ENCODE peak calls at places on chromosomes 4 and X, in nine cellular contexts. One of them, this sample, is unnamed.

GRCh38 chrX:38627683-38628082 is 66.3 kb downstream of the TSPAN7 start:
- DNase-seq in AG04450: no peak
- DNase-seq in CD4-positive, alpha-beta T cell: no peak
- DNase-seq in CD8-positive, alpha-beta T cell: no peak
- DNase-seq in NCI-H446: no peak
- DNase-seq in SW480: peak; percentile 53
- DNase-seq in posterior cingulate gyrus: no peak
- DNase-seq in Ammon's horn: no peak
- DNase-seq in activated CD4-positive, alpha-beta T cell treated with anti-CD3 and anti-CD28 coated beads, Interleukin-2, amount 50 U/mL, for 1 hour: no peak
- DNase-seq in this sample: peak; percentile 48

GRCh38 chr4:177228599-177228998 is 81.1 kb upstream of the NEIL3 start:
- DNase-seq in AG04450: no peak
- DNase-seq in CD4-positive, alpha-beta T cell: no peak
- DNase-seq in CD8-positive, alpha-beta T cell: no peak
- DNase-seq in NCI-H446: no peak
- DNase-seq in SW480: no peak
- DNase-seq in posterior cingulate gyrus: no peak
- DNase-seq in Ammon's horn: no peak
- DNase-seq in activated CD4-positive, alpha-beta T cell treated with anti-CD3 and anti-CD28 coated beads, Interleukin-2, amount 50 U/mL, for 1 hour: no peak
- DNase-seq in this sample: no peak

GRCh38 chr4:76883147-76883546 is 14.8 kb downstream of the SOWAHB start:
- DNase-seq in AG04450: no peak
- DNase-seq in CD4-positive, alpha-beta T cell: no peak
- DNase-seq in CD8-positive, alpha-beta T cell: no peak
- DNase-seq in NCI-H446: no peak
- DNase-seq in SW480: no peak
- DNase-seq in posterior cingulate gyrus: no peak
- DNase-seq in Ammon's horn: no peak
- DNase-seq in activated CD4-positive, alpha-beta T cell treated with anti-CD3 and anti-CD28 coated beads, Interleukin-2, amount 50 U/mL, for 1 hour: no peak
- DNase-seq in this sample: no peak

GRCh38 chrX:1546601-1547275 is 9.8 kb upstream of the P2RY8 start:
- DNase-seq in AG04450: no peak
- DNase-seq in CD4-positive, alpha-beta T cell: no peak
- DNase-seq in CD8-positive, alpha-beta T cell: no peak
- DNase-seq in NCI-H446: no peak
- DNase-seq in SW480: no peak
- DNase-seq in posterior cingulate gyrus: peak; percentile 54
- DNase-seq in Ammon's horn: no peak
- DNase-seq in activated CD4-positive, alpha-beta T cell treated with anti-CD3 and anti-CD28 coated beads, Interleukin-2, amount 50 U/mL, for 1 hour: no peak
- DNase-seq in this sample: no peak

GRCh38 chr4:170581969-170582368 is 492.2 kb upstream of the AADAT start:
- DNase-seq in AG04450: no peak
- DNase-seq in CD4-positive, alpha-beta T cell: no peak
- DNase-seq in CD8-positive, alpha-beta T cell: no peak
- DNase-seq in NCI-H446: no peak
- DNase-seq in SW480: no peak
- DNase-seq in posterior cingulate gyrus: no peak
- DNase-seq in Ammon's horn: no peak
- DNase-seq in activated CD4-positive, alpha-beta T cell treated with anti-CD3 and anti-CD28 coated beads, Interleukin-2, amount 50 U/mL, for 1 hour: no peak
- DNase-seq in this sample: no peak

GRCh38 chr4:168960716-168961115 is 49.3 kb downstream of the CBR4 start:
- DNase-seq in AG04450: no peak
- DNase-seq in CD4-positive, alpha-beta T cell: no peak
- DNase-seq in CD8-positive, alpha-beta T cell: no peak
- DNase-seq in NCI-H446: no peak
- DNase-seq in SW480: no peak
- DNase-seq in posterior cingulate gyrus: no peak
- DNase-seq in Ammon's horn: no peak
- DNase-seq in activated CD4-positive, alpha-beta T cell treated with anti-CD3 and anti-CD28 coated beads, Interleukin-2, amount 50 U/mL, for 1 hour: no peak
- DNase-seq in this sample: no peak

GRCh38 chr4:170682511-170682910 is 592.8 kb upstream of the AADAT start:
- DNase-seq in AG04450: no peak
- DNase-seq in CD4-positive, alpha-beta T cell: no peak
- DNase-seq in CD8-positive, alpha-beta T cell: no peak
- DNase-seq in NCI-H446: no peak
- DNase-seq in SW480: no peak
- DNase-seq in posterior cingulate gyrus: no peak
- DNase-seq in Ammon's horn: no peak
- DNase-seq in activated CD4-positive, alpha-beta T cell treated with anti-CD3 and anti-CD28 coated beads, Interleukin-2, amount 50 U/mL, for 1 hour: no peak
- DNase-seq in this sample: no peak

GRCh38 chrX:83916525-83916924 is 55.6 kb downstream of the CYLC1 start:
- DNase-seq in AG04450: no peak
- DNase-seq in CD4-positive, alpha-beta T cell: no peak
- DNase-seq in CD8-positive, alpha-beta T cell: no peak
- DNase-seq in NCI-H446: no peak
- DNase-seq in SW480: no peak
- DNase-seq in posterior cingulate gyrus: no peak
- DNase-seq in Ammon's horn: no peak
- DNase-seq in activated CD4-positive, alpha-beta T cell treated with anti-CD3 and anti-CD28 coated beads, Interleukin-2, amount 50 U/mL, for 1 hour: no peak
- DNase-seq in this sample: peak; percentile 0

GRCh38 chrX:155993421-155993820 is 4.1 kb upstream of the IL9R start:
- DNase-seq in AG04450: no peak
- DNase-seq in CD4-positive, alpha-beta T cell: no peak
- DNase-seq in CD8-positive, alpha-beta T cell: no peak
- DNase-seq in NCI-H446: no peak
- DNase-seq in SW480: no peak
- DNase-seq in posterior cingulate gyrus: no peak
- DNase-seq in Ammon's horn: no peak
- DNase-seq in activated CD4-positive, alpha-beta T cell treated with anti-CD3 and anti-CD28 coated beads, Interleukin-2, amount 50 U/mL, for 1 hour: no peak
- DNase-seq in this sample: peak; percentile 35

GRCh38 chr4:117093581-117093980 is 8.2 kb upstream of the TRAM1L1 start:
- DNase-seq in AG04450: no peak
- DNase-seq in CD4-positive, alpha-beta T cell: no peak
- DNase-seq in CD8-positive, alpha-beta T cell: no peak
- DNase-seq in NCI-H446: no peak
- DNase-seq in SW480: no peak
- DNase-seq in posterior cingulate gyrus: no peak
- DNase-seq in Ammon's horn: no peak
- DNase-seq in activated CD4-positive, alpha-beta T cell treated with anti-CD3 and anti-CD28 coated beads, Interleukin-2, amount 50 U/mL, for 1 hour: no peak
- DNase-seq in this sample: no peak

GRCh38 chr4:2799971-2800690 is 7.2 kb downstream of the SH3BP2 start:
- DNase-seq in AG04450: no peak
- DNase-seq in CD4-positive, alpha-beta T cell: no peak
- DNase-seq in CD8-positive, alpha-beta T cell: no peak
- DNase-seq in NCI-H446: no peak
- DNase-seq in SW480: peak; percentile 29
- DNase-seq in posterior cingulate gyrus: peak; percentile 79
- DNase-seq in Ammon's horn: no peak
- DNase-seq in activated CD4-positive, alpha-beta T cell treated with anti-CD3 and anti-CD28 coated beads, Interleukin-2, amount 50 U/mL, for 1 hour: no peak
- DNase-seq in this sample: no peak

GRCh38 chrX:40773809-40774208 is 38.5 kb upstream of the MED14 start:
- DNase-seq in AG04450: no peak
- DNase-seq in CD4-positive, alpha-beta T cell: no peak
- DNase-seq in CD8-positive, alpha-beta T cell: no peak
- DNase-seq in NCI-H446: no peak
- DNase-seq in SW480: no peak
- DNase-seq in posterior cingulate gyrus: no peak
- DNase-seq in Ammon's horn: no peak
- DNase-seq in activated CD4-positive, alpha-beta T cell treated with anti-CD3 and anti-CD28 coated beads, Interleukin-2, amount 50 U/mL, for 1 hour: no peak
- DNase-seq in this sample: no peak

GRCh38 chrX:24395775-24396174 is 35.3 kb downstream of the SUPT20HL1 start:
- DNase-seq in AG04450: peak; percentile 47
- DNase-seq in CD4-positive, alpha-beta T cell: peak; percentile 25
- DNase-seq in CD8-positive, alpha-beta T cell: no peak
- DNase-seq in NCI-H446: peak; percentile 24
- DNase-seq in SW480: peak; percentile 79
- DNase-seq in posterior cingulate gyrus: no peak
- DNase-seq in Ammon's horn: peak; percentile 80
- DNase-seq in activated CD4-positive, alpha-beta T cell treated with anti-CD3 and anti-CD28 coated beads, Interleukin-2, amount 50 U/mL, for 1 hour: peak; percentile 18
- DNase-seq in this sample: peak; percentile 69

GRCh38 chrX:153882557-153882956 is 3.4 kb downstream of the L1CAM start:
- DNase-seq in AG04450: no peak
- DNase-seq in CD4-positive, alpha-beta T cell: no peak
- DNase-seq in CD8-positive, alpha-beta T cell: no peak
- DNase-seq in NCI-H446: no peak
- DNase-seq in SW480: no peak
- DNase-seq in posterior cingulate gyrus: no peak
- DNase-seq in Ammon's horn: no peak
- DNase-seq in activated CD4-positive, alpha-beta T cell treated with anti-CD3 and anti-CD28 coated beads, Interleukin-2, amount 50 U/mL, for 1 hour: no peak
- DNase-seq in this sample: no peak

GRCh38 chrX:53729756-53730155 is 43.2 kb upstream of the HUWE1 start:
- DNase-seq in AG04450: no peak
- DNase-seq in CD4-positive, alpha-beta T cell: no peak
- DNase-seq in CD8-positive, alpha-beta T cell: no peak
- DNase-seq in NCI-H446: no peak
- DNase-seq in SW480: no peak
- DNase-seq in posterior cingulate gyrus: no peak
- DNase-seq in Ammon's horn: no peak
- DNase-seq in activated CD4-positive, alpha-beta T cell treated with anti-CD3 and anti-CD28 coated beads, Interleukin-2, amount 50 U/mL, for 1 hour: no peak
- DNase-seq in this sample: no peak

GRCh38 chr4:161061046-161061445 is 1102.8 kb downstream of the FSTL5 start:
- DNase-seq in AG04450: no peak
- DNase-seq in CD4-positive, alpha-beta T cell: no peak
- DNase-seq in CD8-positive, alpha-beta T cell: no peak
- DNase-seq in NCI-H446: no peak
- DNase-seq in SW480: no peak
- DNase-seq in posterior cingulate gyrus: no peak
- DNase-seq in Ammon's horn: no peak
- DNase-seq in activated CD4-positive, alpha-beta T cell treated with anti-CD3 and anti-CD28 coated beads, Interleukin-2, amount 50 U/mL, for 1 hour: no peak
- DNase-seq in this sample: no peak

GRCh38 chr4:40858946-40859345 is 109.2 kb downstream of the NSUN7 start:
- DNase-seq in AG04450: no peak
- DNase-seq in CD4-positive, alpha-beta T cell: no peak
- DNase-seq in CD8-positive, alpha-beta T cell: no peak
- DNase-seq in NCI-H446: no peak
- DNase-seq in SW480: no peak
- DNase-seq in posterior cingulate gyrus: no peak
- DNase-seq in Ammon's horn: no peak
- DNase-seq in activated CD4-positive, alpha-beta T cell treated with anti-CD3 and anti-CD28 coated beads, Interleukin-2, amount 50 U/mL, for 1 hour: no peak
- DNase-seq in this sample: no peak

GRCh38 chr4:3045500-3045850 is 28.9 kb downstream of the HTT-AS start:
- DNase-seq in AG04450: no peak
- DNase-seq in CD4-positive, alpha-beta T cell: peak; percentile 66
- DNase-seq in CD8-positive, alpha-beta T cell: peak; percentile 59
- DNase-seq in NCI-H446: no peak
- DNase-seq in SW480: peak; percentile 49
- DNase-seq in posterior cingulate gyrus: peak; percentile 90
- DNase-seq in Ammon's horn: peak; percentile 51
- DNase-seq in activated CD4-positive, alpha-beta T cell treated with anti-CD3 and anti-CD28 coated beads, Interleukin-2, amount 50 U/mL, for 1 hour: peak; percentile 58
- DNase-seq in this sample: peak; percentile 72

GRCh38 chrX:135421932-135422809 is at the start of gene SMIM10L2A:
- DNase-seq in AG04450: no peak
- DNase-seq in CD4-positive, alpha-beta T cell: no peak
- DNase-seq in CD8-positive, alpha-beta T cell: no peak
- DNase-seq in NCI-H446: no peak
- DNase-seq in SW480: peak; percentile 7
- DNase-seq in posterior cingulate gyrus: peak; percentile 70
- DNase-seq in Ammon's horn: no peak
- DNase-seq in activated CD4-positive, alpha-beta T cell treated with anti-CD3 and anti-CD28 coated beads, Interleukin-2, amount 50 U/mL, for 1 hour: no peak
- DNase-seq in this sample: no peak

GRCh38 chr4:178941975-178942374 is 1499.7 kb upstream of the AGA start:
- DNase-seq in AG04450: no peak
- DNase-seq in CD4-positive, alpha-beta T cell: no peak
- DNase-seq in CD8-positive, alpha-beta T cell: no peak
- DNase-seq in NCI-H446: no peak
- DNase-seq in SW480: no peak
- DNase-seq in posterior cingulate gyrus: no peak
- DNase-seq in Ammon's horn: no peak
- DNase-seq in activated CD4-positive, alpha-beta T cell treated with anti-CD3 and anti-CD28 coated beads, Interleukin-2, amount 50 U/mL, for 1 hour: no peak
- DNase-seq in this sample: no peak

GRCh38 chr4:2798399-2799301 is 5.8 kb downstream of the SH3BP2 start:
- DNase-seq in AG04450: no peak
- DNase-seq in CD4-positive, alpha-beta T cell: peak; percentile 38
- DNase-seq in CD8-positive, alpha-beta T cell: no peak
- DNase-seq in NCI-H446: no peak
- DNase-seq in SW480: peak; percentile 63
- DNase-seq in posterior cingulate gyrus: peak; percentile 87
- DNase-seq in Ammon's horn: peak; percentile 68
- DNase-seq in activated CD4-positive, alpha-beta T cell treated with anti-CD3 and anti-CD28 coated beads, Interleukin-2, amount 50 U/mL, for 1 hour: no peak
- DNase-seq in this sample: peak; percentile 86

GRCh38 chr4:82801910-82802521 is 3.4 kb upstream of the SCD5 start:
- DNase-seq in AG04450: no peak
- DNase-seq in CD4-positive, alpha-beta T cell: no peak
- DNase-seq in CD8-positive, alpha-beta T cell: no peak
- DNase-seq in NCI-H446: no peak
- DNase-seq in SW480: no peak
- DNase-seq in posterior cingulate gyrus: no peak
- DNase-seq in Ammon's horn: no peak
- DNase-seq in activated CD4-positive, alpha-beta T cell treated with anti-CD3 and anti-CD28 coated beads, Interleukin-2, amount 50 U/mL, for 1 hour: no peak
- DNase-seq in this sample: peak; percentile 54

GRCh38 chr4:4430492-4431195 is 43.7 kb downstream of the NSG1 start:
- DNase-seq in AG04450: peak; percentile 49
- DNase-seq in CD4-positive, alpha-beta T cell: peak; percentile 41
- DNase-seq in CD8-positive, alpha-beta T cell: peak; percentile 32
- DNase-seq in NCI-H446: no peak
- DNase-seq in SW480: peak; percentile 83
- DNase-seq in posterior cingulate gyrus: no peak
- DNase-seq in Ammon's horn: peak; percentile 60
- DNase-seq in activated CD4-positive, alpha-beta T cell treated with anti-CD3 and anti-CD28 coated beads, Interleukin-2, amount 50 U/mL, for 1 hour: peak; percentile 55
- DNase-seq in this sample: peak; percentile 27

GRCh38 chr4:111263836-111264235 is 641.0 kb upstream of the PITX2 start:
- DNase-seq in AG04450: no peak
- DNase-seq in CD4-positive, alpha-beta T cell: no peak
- DNase-seq in CD8-positive, alpha-beta T cell: no peak
- DNase-seq in NCI-H446: no peak
- DNase-seq in SW480: no peak
- DNase-seq in posterior cingulate gyrus: peak; percentile 24
- DNase-seq in Ammon's horn: no peak
- DNase-seq in activated CD4-positive, alpha-beta T cell treated with anti-CD3 and anti-CD28 coated beads, Interleukin-2, amount 50 U/mL, for 1 hour: no peak
- DNase-seq in this sample: no peak

GRCh38 chr4:7344650-7345049 is 90.1 kb downstream of the PSAPL1 start:
- DNase-seq in AG04450: no peak
- DNase-seq in CD4-positive, alpha-beta T cell: no peak
- DNase-seq in CD8-positive, alpha-beta T cell: no peak
- DNase-seq in NCI-H446: no peak
- DNase-seq in SW480: no peak
- DNase-seq in posterior cingulate gyrus: peak; percentile 42
- DNase-seq in Ammon's horn: no peak
- DNase-seq in activated CD4-positive, alpha-beta T cell treated with anti-CD3 and anti-CD28 coated beads, Interleukin-2, amount 50 U/mL, for 1 hour: no peak
- DNase-seq in this sample: no peak

GRCh38 chrX:72358313-72358712 is 52.6 kb upstream of the CITED1 start:
- DNase-seq in AG04450: no peak
- DNase-seq in CD4-positive, alpha-beta T cell: no peak
- DNase-seq in CD8-positive, alpha-beta T cell: no peak
- DNase-seq in NCI-H446: no peak
- DNase-seq in SW480: peak; percentile 28
- DNase-seq in posterior cingulate gyrus: no peak
- DNase-seq in Ammon's horn: no peak
- DNase-seq in activated CD4-positive, alpha-beta T cell treated with anti-CD3 and anti-CD28 coated beads, Interleukin-2, amount 50 U/mL, for 1 hour: no peak
- DNase-seq in this sample: no peak

GRCh38 chr4:86544313-86544966 is 49.7 kb upstream of the PTPN13 start:
- DNase-seq in AG04450: no peak
- DNase-seq in CD4-positive, alpha-beta T cell: no peak
- DNase-seq in CD8-positive, alpha-beta T cell: no peak
- DNase-seq in NCI-H446: no peak
- DNase-seq in SW480: no peak
- DNase-seq in posterior cingulate gyrus: no peak
- DNase-seq in Ammon's horn: no peak
- DNase-seq in activated CD4-positive, alpha-beta T cell treated with anti-CD3 and anti-CD28 coated beads, Interleukin-2, amount 50 U/mL, for 1 hour: no peak
- DNase-seq in this sample: no peak

GRCh38 chr4:31193516-31193915 is 473.3 kb downstream of the PCDH7 start:
- DNase-seq in AG04450: no peak
- DNase-seq in CD4-positive, alpha-beta T cell: no peak
- DNase-seq in CD8-positive, alpha-beta T cell: no peak
- DNase-seq in NCI-H446: peak; percentile 74
- DNase-seq in SW480: no peak
- DNase-seq in posterior cingulate gyrus: no peak
- DNase-seq in Ammon's horn: no peak
- DNase-seq in activated CD4-positive, alpha-beta T cell treated with anti-CD3 and anti-CD28 coated beads, Interleukin-2, amount 50 U/mL, for 1 hour: no peak
- DNase-seq in this sample: peak; percentile 73

GRCh38 chr4:145492376-145492775 is 10.7 kb downstream of the SMAD1 start:
- DNase-seq in AG04450: no peak
- DNase-seq in CD4-positive, alpha-beta T cell: no peak
- DNase-seq in CD8-positive, alpha-beta T cell: no peak
- DNase-seq in NCI-H446: no peak
- DNase-seq in SW480: no peak
- DNase-seq in posterior cingulate gyrus: no peak
- DNase-seq in Ammon's horn: no peak
- DNase-seq in activated CD4-positive, alpha-beta T cell treated with anti-CD3 and anti-CD28 coated beads, Interleukin-2, amount 50 U/mL, for 1 hour: no peak
- DNase-seq in this sample: peak; percentile 87

GRCh38 chrX:151370906-151371305 is 26.1 kb upstream of the VMA21 start:
- DNase-seq in AG04450: no peak
- DNase-seq in CD4-positive, alpha-beta T cell: no peak
- DNase-seq in CD8-positive, alpha-beta T cell: no peak
- DNase-seq in NCI-H446: no peak
- DNase-seq in SW480: no peak
- DNase-seq in posterior cingulate gyrus: no peak
- DNase-seq in Ammon's horn: no peak
- DNase-seq in activated CD4-positive, alpha-beta T cell treated with anti-CD3 and anti-CD28 coated beads, Interleukin-2, amount 50 U/mL, for 1 hour: no peak
- DNase-seq in this sample: no peak

GRCh38 chr4:59704621-59705020 is 1495.5 kb upstream of the ADGRL3 start:
- DNase-seq in AG04450: no peak
- DNase-seq in CD4-positive, alpha-beta T cell: no peak
- DNase-seq in CD8-positive, alpha-beta T cell: no peak
- DNase-seq in NCI-H446: no peak
- DNase-seq in SW480: no peak
- DNase-seq in posterior cingulate gyrus: no peak
- DNase-seq in Ammon's horn: no peak
- DNase-seq in activated CD4-positive, alpha-beta T cell treated with anti-CD3 and anti-CD28 coated beads, Interleukin-2, amount 50 U/mL, for 1 hour: no peak
- DNase-seq in this sample: no peak